ENCODE peak calls at places on chromosomes 16 and 17, in nine cellular contexts. One of them, this sample, is unnamed.

GRCh38 chr17:6365187-6365943 is 69.6 kb downstream of the AIPL1 start:
- DNase-seq in adrenal gland: no peak
- DNase-seq in prostate gland: no peak
- DNase-seq in CD8-positive, alpha-beta memory T cell: no peak
- DNase-seq in brain microvascular endothelial cell: no peak
- DNase-seq in tibial nerve: no peak
- DNase-seq in lower lobe of right lung: no peak
- DNase-seq in WERI-Rb-1: no peak
- DNase-seq in MM.1S: no peak
- DNase-seq in this sample: no peak

GRCh38 chr17:37551788-37552187 is 57.4 kb downstream of the SYNRG start:
- DNase-seq in tibial nerve: no peak
- DNase-seq in prostate gland: peak; percentile 27
- DNase-seq in lower lobe of right lung: no peak
- DNase-seq in MM.1S: no peak
- DNase-seq in adrenal gland: no peak
- DNase-seq in brain microvascular endothelial cell: no peak
- DNase-seq in WERI-Rb-1: no peak
- DNase-seq in CD8-positive, alpha-beta memory T cell: no peak
- DNase-seq in this sample: no peak

GRCh38 chr16:2364638-2365210 is 24.2 kb upstream of the ABCA3 start:
- DNase-seq in prostate gland: no peak
- DNase-seq in brain microvascular endothelial cell: no peak
- DNase-seq in adrenal gland: no peak
- DNase-seq in tibial nerve: no peak
- DNase-seq in WERI-Rb-1: no peak
- DNase-seq in lower lobe of right lung: no peak
- DNase-seq in MM.1S: no peak
- DNase-seq in CD8-positive, alpha-beta memory T cell: no peak
- DNase-seq in this sample: no peak

GRCh38 chr17:6381052-6381451 is 53.9 kb downstream of the AIPL1 start:
- DNase-seq in WERI-Rb-1: no peak
- DNase-seq in MM.1S: no peak
- DNase-seq in prostate gland: no peak
- DNase-seq in CD8-positive, alpha-beta memory T cell: no peak
- DNase-seq in tibial nerve: no peak
- DNase-seq in lower lobe of right lung: no peak
- DNase-seq in brain microvascular endothelial cell: no peak
- DNase-seq in adrenal gland: no peak
- DNase-seq in this sample: no peak

GRCh38 chr17:61284174-61284573 is 115.5 kb upstream of the TBX2 start:
- DNase-seq in adrenal gland: no peak
- DNase-seq in brain microvascular endothelial cell: peak; percentile 92
- DNase-seq in prostate gland: no peak
- DNase-seq in lower lobe of right lung: no peak
- DNase-seq in CD8-positive, alpha-beta memory T cell: no peak
- DNase-seq in MM.1S: no peak
- DNase-seq in WERI-Rb-1: no peak
- DNase-seq in tibial nerve: no peak
- DNase-seq in this sample: no peak

GRCh38 chr16:81863630-81864352 is 84.7 kb downstream of the PLCG2 start:
- DNase-seq in prostate gland: no peak
- DNase-seq in WERI-Rb-1: no peak
- DNase-seq in adrenal gland: no peak
- DNase-seq in CD8-positive, alpha-beta memory T cell: no peak
- DNase-seq in brain microvascular endothelial cell: no peak
- DNase-seq in tibial nerve: no peak
- DNase-seq in MM.1S: peak; percentile 58
- DNase-seq in lower lobe of right lung: no peak
- DNase-seq in this sample: peak; percentile 80

GRCh38 chr17:46171939-46172338 is 21.3 kb downstream of the KANSL1 start:
- DNase-seq in MM.1S: no peak
- DNase-seq in adrenal gland: no peak
- DNase-seq in brain microvascular endothelial cell: no peak
- DNase-seq in tibial nerve: no peak
- DNase-seq in CD8-positive, alpha-beta memory T cell: no peak
- DNase-seq in WERI-Rb-1: no peak
- DNase-seq in prostate gland: no peak
- DNase-seq in lower lobe of right lung: no peak
- DNase-seq in this sample: no peak

GRCh38 chr16:87850009-87851006 is 19.0 kb downstream of the SLC7A5 start:
- DNase-seq in lower lobe of right lung: peak; percentile 85
- DNase-seq in adrenal gland: peak; percentile 66
- DNase-seq in WERI-Rb-1: peak; percentile 59
- DNase-seq in brain microvascular endothelial cell: no peak
- DNase-seq in MM.1S: no peak
- DNase-seq in CD8-positive, alpha-beta memory T cell: peak; percentile 74
- DNase-seq in tibial nerve: no peak
- DNase-seq in prostate gland: peak; percentile 45
- DNase-seq in this sample: peak; percentile 97

GRCh38 chr17:4204676-4205075 is 59.1 kb downstream of the ANKFY1 start:
- DNase-seq in lower lobe of right lung: no peak
- DNase-seq in tibial nerve: peak; percentile 22
- DNase-seq in prostate gland: peak; percentile 34
- DNase-seq in WERI-Rb-1: no peak
- DNase-seq in MM.1S: no peak
- DNase-seq in brain microvascular endothelial cell: peak; percentile 93
- DNase-seq in adrenal gland: peak; percentile 80
- DNase-seq in CD8-positive, alpha-beta memory T cell: no peak
- DNase-seq in this sample: no peak

GRCh38 chr17:40366076-40366860 is 1.7 kb upstream of the GJD3 start:
- DNase-seq in WERI-Rb-1: no peak
- DNase-seq in lower lobe of right lung: no peak
- DNase-seq in tibial nerve: no peak
- DNase-seq in MM.1S: no peak
- DNase-seq in CD8-positive, alpha-beta memory T cell: no peak
- DNase-seq in prostate gland: no peak
- DNase-seq in brain microvascular endothelial cell: no peak
- DNase-seq in adrenal gland: no peak
- DNase-seq in this sample: no peak

GRCh38 chr17:77302682-77303081 is 161.9 kb downstream of the SEC14L1 start:
- DNase-seq in tibial nerve: no peak
- DNase-seq in WERI-Rb-1: no peak
- DNase-seq in MM.1S: no peak
- DNase-seq in brain microvascular endothelial cell: no peak
- DNase-seq in adrenal gland: no peak
- DNase-seq in CD8-positive, alpha-beta memory T cell: no peak
- DNase-seq in prostate gland: no peak
- DNase-seq in lower lobe of right lung: no peak
- DNase-seq in this sample: no peak

GRCh38 chr17:68184816-68185436 is 62.9 kb upstream of the AMZ2 start:
- DNase-seq in adrenal gland: no peak
- DNase-seq in lower lobe of right lung: no peak
- DNase-seq in prostate gland: no peak
- DNase-seq in tibial nerve: no peak
- DNase-seq in WERI-Rb-1: no peak
- DNase-seq in MM.1S: peak; percentile 47
- DNase-seq in CD8-positive, alpha-beta memory T cell: peak; percentile 56
- DNase-seq in brain microvascular endothelial cell: no peak
- DNase-seq in this sample: no peak

GRCh38 chr16:13316008-13316407 is 414.6 kb downstream of the SHISA9 start:
- DNase-seq in prostate gland: no peak
- DNase-seq in CD8-positive, alpha-beta memory T cell: no peak
- DNase-seq in tibial nerve: no peak
- DNase-seq in WERI-Rb-1: no peak
- DNase-seq in adrenal gland: no peak
- DNase-seq in brain microvascular endothelial cell: no peak
- DNase-seq in MM.1S: no peak
- DNase-seq in lower lobe of right lung: no peak
- DNase-seq in this sample: no peak

GRCh38 chr17:9926150-9926804 is 21.2 kb upstream of the RCVRN start:
- DNase-seq in adrenal gland: no peak
- DNase-seq in brain microvascular endothelial cell: no peak
- DNase-seq in prostate gland: no peak
- DNase-seq in WERI-Rb-1: no peak
- DNase-seq in lower lobe of right lung: no peak
- DNase-seq in tibial nerve: no peak
- DNase-seq in CD8-positive, alpha-beta memory T cell: no peak
- DNase-seq in MM.1S: no peak
- DNase-seq in this sample: no peak

GRCh38 chr17:57477483-57478357 is 221.4 kb downstream of the MSI2 start:
- DNase-seq in CD8-positive, alpha-beta memory T cell: no peak
- DNase-seq in MM.1S: no peak
- DNase-seq in adrenal gland: peak; percentile 54
- DNase-seq in tibial nerve: no peak
- DNase-seq in lower lobe of right lung: no peak
- DNase-seq in brain microvascular endothelial cell: no peak
- DNase-seq in WERI-Rb-1: no peak
- DNase-seq in prostate gland: no peak
- DNase-seq in this sample: no peak

DNA sequence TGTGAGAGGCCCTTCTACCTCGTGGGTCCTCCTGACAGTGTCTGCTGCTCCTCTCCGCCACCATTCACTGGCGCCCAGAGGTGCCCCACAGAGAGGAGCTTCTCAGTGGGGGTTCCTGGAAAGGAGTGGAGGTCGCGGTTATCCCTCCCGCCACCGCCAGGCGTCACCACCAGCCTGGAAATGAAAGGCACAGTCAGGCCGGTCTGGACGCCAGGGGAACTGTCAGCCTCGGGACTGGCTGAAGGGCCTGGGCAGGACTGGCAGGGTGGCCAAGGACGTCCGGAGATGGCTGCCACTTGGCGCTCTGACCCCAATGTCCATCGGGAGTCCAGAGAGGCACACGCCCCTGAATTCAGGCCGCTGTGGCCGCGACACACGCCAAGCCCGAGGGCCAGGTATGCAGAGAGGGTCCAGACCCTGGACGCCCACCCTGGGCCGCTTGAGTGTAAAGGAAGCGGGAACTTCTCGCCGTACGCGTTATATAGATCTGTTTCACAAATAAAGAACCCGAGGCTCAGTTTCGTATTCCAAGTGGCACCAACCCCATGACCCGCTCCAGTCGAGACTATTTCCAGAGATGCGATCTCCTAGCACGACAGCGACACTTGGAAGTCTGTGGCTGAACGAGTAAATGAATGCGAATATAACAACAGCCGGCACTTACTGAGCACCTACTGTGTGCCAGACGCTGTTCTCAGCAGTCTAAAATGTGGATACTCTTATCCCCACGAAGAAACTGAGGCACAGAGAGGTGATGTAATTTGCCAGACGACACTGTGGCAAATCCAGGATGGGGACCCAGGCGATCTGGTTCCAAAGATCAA is 7.6 kb upstream of the NXPH3 start:
- DNase-seq in tibial nerve: peak; percentile 85
- DNase-seq in prostate gland: peak; percentile 81
- DNase-seq in lower lobe of right lung: peak; percentile 93
- DNase-seq in brain microvascular endothelial cell: peak; percentile 68
- DNase-seq in MM.1S: peak; percentile 78
- DNase-seq in CD8-positive, alpha-beta memory T cell: peak; percentile 75
- DNase-seq in adrenal gland: peak; percentile 90
- DNase-seq in WERI-Rb-1: peak; percentile 92
- DNase-seq in this sample: peak; percentile 87
- H3K4me3 ChIP-seq in tibial nerve: peak overlapping the region; percentile 53
- H3K4me3 ChIP-seq in prostate gland: peak overlapping the region; percentile 27
- H3K4me3 ChIP-seq in lower lobe of right lung: peak overlapping the region; percentile 60
- H3K4me3 ChIP-seq in brain microvascular endothelial cell: peak overlapping the region; percentile 55
- H3K4me3 ChIP-seq in MM.1S: peak overlapping the region; percentile 63
- H3K4me3 ChIP-seq in CD8-positive, alpha-beta memory T cell: peak overlapping the region; percentile 59
- H3K4me3 ChIP-seq in adrenal gland: peak overlapping the region; percentile 23
- H3K4me3 ChIP-seq in WERI-Rb-1: no peak overlapping the region
- H3K4me3 ChIP-seq in this sample: peak overlapping the region; percentile 32

DNA sequence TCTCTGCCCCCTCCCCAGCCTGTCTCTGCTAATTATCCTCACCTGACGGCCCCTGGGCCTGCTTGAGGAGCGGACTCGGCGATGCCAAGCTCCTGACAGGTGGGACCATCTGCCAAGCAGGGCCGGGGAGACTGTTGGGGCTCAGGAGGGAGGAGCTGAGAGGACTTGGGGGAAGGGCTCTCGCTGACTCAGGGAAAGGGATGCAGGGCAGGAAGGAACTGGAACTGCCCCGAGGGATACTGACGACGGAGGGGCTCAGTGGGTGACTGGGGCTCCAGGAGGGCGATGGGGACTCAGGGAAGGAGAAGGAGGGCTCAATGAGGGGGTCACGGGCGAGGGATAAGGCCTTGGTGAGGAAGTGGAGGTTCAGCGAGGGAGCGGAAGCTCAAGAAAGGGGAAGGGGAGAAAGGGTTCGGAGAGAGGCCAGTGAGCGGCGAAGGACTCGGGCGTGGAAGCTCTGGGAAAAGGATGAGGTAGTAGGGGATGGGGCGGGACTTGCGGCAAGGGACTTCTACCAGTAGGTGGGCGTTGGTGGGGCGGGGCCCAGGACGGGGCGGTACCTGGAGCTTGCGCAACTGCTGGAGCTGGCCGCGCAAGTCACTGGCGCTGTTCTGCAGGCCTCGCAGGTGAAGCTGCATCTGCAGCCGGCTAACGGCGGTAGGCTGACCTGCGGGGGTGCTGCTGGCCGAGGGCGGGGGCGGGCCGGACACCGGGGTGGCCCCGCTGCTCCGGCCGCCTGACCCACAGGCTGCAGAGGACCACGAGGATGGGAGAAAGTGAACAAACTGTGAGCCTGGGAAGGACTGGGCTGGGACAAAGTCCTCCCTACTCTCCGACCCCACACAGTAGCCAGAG is 46.5 kb downstream of the SRCIN1 start:
- DNase-seq in prostate gland: peak; percentile 95
- DNase-seq in WERI-Rb-1: peak; percentile 99
- DNase-seq in tibial nerve: peak; percentile 67
- DNase-seq in brain microvascular endothelial cell: peak; percentile 38
- DNase-seq in CD8-positive, alpha-beta memory T cell: peak; percentile 83
- DNase-seq in lower lobe of right lung: peak; percentile 95
- DNase-seq in MM.1S: peak; percentile 94
- DNase-seq in adrenal gland: peak; percentile 68
- DNase-seq in this sample: peak; percentile 98
- H3K27me3 ChIP-seq in prostate gland: no peaks in the 10 kb centered on the region
- H3K27me3 ChIP-seq in WERI-Rb-1: no peaks in the 10 kb centered on the region
- H3K27me3 ChIP-seq in tibial nerve: no peaks in the 10 kb centered on the region
- H3K27me3 ChIP-seq in brain microvascular endothelial cell: peaks cover 56% of the 10 kb centered on the region
- H3K27me3 ChIP-seq in CD8-positive, alpha-beta memory T cell: peaks cover 41% of the 10 kb centered on the region
- H3K27me3 ChIP-seq in lower lobe of right lung: peaks cover 50% of the 10 kb centered on the region
- H3K27me3 ChIP-seq in MM.1S: peaks cover 41% of the 10 kb centered on the region
- H3K27me3 ChIP-seq in adrenal gland: peaks cover 43% of the 10 kb centered on the region
- H3K27me3 ChIP-seq in this sample: peaks cover 60% of the 10 kb centered on the region

DNA sequence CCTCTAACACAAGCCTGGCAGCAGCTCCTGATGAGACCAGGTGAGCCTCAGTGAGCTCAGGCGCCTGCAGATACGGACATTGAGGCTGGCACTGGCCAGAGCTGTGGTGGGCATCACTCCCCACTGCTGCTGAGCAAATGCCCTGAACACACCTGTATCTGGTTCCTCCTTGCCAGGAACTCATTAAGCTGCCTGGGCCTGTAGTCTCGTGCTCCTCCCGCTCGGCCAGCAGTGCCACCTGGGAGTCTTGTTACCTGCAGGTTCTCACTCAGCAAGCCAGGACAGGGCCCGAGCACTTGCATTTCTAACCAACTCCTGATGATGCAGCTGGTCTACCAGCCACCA is 13.3 kb downstream of the EIF4A3 start:
- DNase-seq in brain microvascular endothelial cell: no peak
- DNase-seq in lower lobe of right lung: no peak
- DNase-seq in adrenal gland: no peak
- DNase-seq in CD8-positive, alpha-beta memory T cell: no peak
- DNase-seq in tibial nerve: no peak
- DNase-seq in WERI-Rb-1: no peak
- DNase-seq in MM.1S: no peak
- DNase-seq in prostate gland: peak; percentile 48
- DNase-seq in this sample: no peak
- H3K36me3 ChIP-seq in brain microvascular endothelial cell: peaks cover 55% of the 10 kb centered on the region
- H3K36me3 ChIP-seq in lower lobe of right lung: peaks cover 59% of the 10 kb centered on the region
- H3K36me3 ChIP-seq in adrenal gland: peaks cover 57% of the 10 kb centered on the region
- H3K36me3 ChIP-seq in CD8-positive, alpha-beta memory T cell: peaks cover 18% of the 10 kb centered on the region
- H3K36me3 ChIP-seq in tibial nerve: peaks cover 67% of the 10 kb centered on the region
- H3K36me3 ChIP-seq in WERI-Rb-1: peaks cover 60% of the 10 kb centered on the region
- H3K36me3 ChIP-seq in MM.1S: peaks cover 10% of the 10 kb centered on the region
- H3K36me3 ChIP-seq in prostate gland: peaks cover 20% of the 10 kb centered on the region
- H3K36me3 ChIP-seq in this sample: peaks cover 31% of the 10 kb centered on the region

GRCh38 chr16:73033271-73033998 is 14.5 kb downstream of the ZFHX3 start:
- DNase-seq in lower lobe of right lung: no peak
- DNase-seq in prostate gland: no peak
- DNase-seq in tibial nerve: no peak
- DNase-seq in CD8-positive, alpha-beta memory T cell: no peak
- DNase-seq in brain microvascular endothelial cell: no peak
- DNase-seq in WERI-Rb-1: no peak
- DNase-seq in adrenal gland: no peak
- DNase-seq in MM.1S: no peak
- DNase-seq in this sample: peak; percentile 86
- H3K4me3 ChIP-seq in lower lobe of right lung: no peak overlapping the region
- H3K4me3 ChIP-seq in prostate gland: no peak overlapping the region
- H3K4me3 ChIP-seq in tibial nerve: no peak overlapping the region
- H3K4me3 ChIP-seq in CD8-positive, alpha-beta memory T cell: no peak overlapping the region
- H3K4me3 ChIP-seq in brain microvascular endothelial cell: no peak overlapping the region
- H3K4me3 ChIP-seq in WERI-Rb-1: no peak overlapping the region
- H3K4me3 ChIP-seq in adrenal gland: no peak overlapping the region
- H3K4me3 ChIP-seq in MM.1S: no peak overlapping the region
- H3K4me3 ChIP-seq in this sample: no peak overlapping the region